ENCODE peak calls at places on chromosomes 6 and 20, in seven cellular contexts. K, D, T, P, B, J and X are unnamed samples.

GRCh38 chr6:89432875-89433636 is at the start of gene ANKRD6:
- DNase-seq in D (peak), P (no peak), K (peak), B (no peak), J (peak), T (peak), X (peak)

GRCh38 chr6:149975400-149975799 is 11.7 kb downstream of the ULBP1 start:
- DNase-seq in B (no peak), D (no peak), J (no peak), K (no peak), P (no peak), T (no peak), X (no peak)

GRCh38 chr6:85911067-85911466 is 268.4 kb upstream of the SYNCRIP start:
- DNase-seq in K (no peak), J (no peak), D (no peak), T (no peak), B (no peak), P (no peak), X (no peak)

GRCh38 chr20:2220298-2220697 is 75.5 kb upstream of the TGM3 start:
- DNase-seq in T (no peak), J (no peak), P (no peak), B (no peak), D (no peak), K (no peak), X (no peak)

GRCh38 chr6:106448000-106448426 is 87.5 kb downstream of the CRYBG1 start:
- DNase-seq in B (no peak), P (no peak), J (no peak), T (peak), D (peak), K (no peak), X (peak)

GRCh38 chr20:32516985-32517873 is 67.9 kb downstream of the NOL4L start:
- DNase-seq in P (peak), D (no peak), T (no peak), B (no peak), K (peak), J (no peak), X (peak)

GRCh38 chr20:568865-569415 is 25.4 kb upstream of the CSNK2A1 start:
- DNase-seq in D (no peak), T (no peak), J (no peak), P (no peak), K (no peak), B (no peak), X (no peak)

GRCh38 chr20:15702161-15702560 is 871.1 kb downstream of the KIF16B start:
- DNase-seq in T (no peak), D (no peak), J (no peak), B (peak), P (peak), K (no peak), X (no peak)

GRCh38 chr6:33277663-33278391 is 904 bp downstream of the B3GALT4 start:
- DNase-seq in D (peak), K (peak), B (no peak), J (no peak), P (no peak), T (no peak), X (no peak)

GRCh38 chr6:161417712-161418457 is 144.0 kb upstream of the AGPAT4 start:
- DNase-seq in J (no peak), B (peak), T (no peak), D (no peak), K (peak), P (peak), X (no peak)

GRCh38 chr6:161413361-161413771 is 139.5 kb upstream of the AGPAT4 start:
- DNase-seq in P (no peak), K (no peak), B (no peak), T (no peak), J (no peak), D (no peak), X (no peak)

GRCh38 chr6:161414180-161414579 is 140.3 kb upstream of the AGPAT4 start:
- DNase-seq in P (no peak), T (no peak), B (no peak), J (no peak), D (no peak), K (no peak), X (no peak)

GRCh38 chr6:161414800-161415199 is 140.9 kb upstream of the AGPAT4 start:
- DNase-seq in K (no peak), B (no peak), T (no peak), J (no peak), P (no peak), D (no peak), X (no peak)

DNA sequence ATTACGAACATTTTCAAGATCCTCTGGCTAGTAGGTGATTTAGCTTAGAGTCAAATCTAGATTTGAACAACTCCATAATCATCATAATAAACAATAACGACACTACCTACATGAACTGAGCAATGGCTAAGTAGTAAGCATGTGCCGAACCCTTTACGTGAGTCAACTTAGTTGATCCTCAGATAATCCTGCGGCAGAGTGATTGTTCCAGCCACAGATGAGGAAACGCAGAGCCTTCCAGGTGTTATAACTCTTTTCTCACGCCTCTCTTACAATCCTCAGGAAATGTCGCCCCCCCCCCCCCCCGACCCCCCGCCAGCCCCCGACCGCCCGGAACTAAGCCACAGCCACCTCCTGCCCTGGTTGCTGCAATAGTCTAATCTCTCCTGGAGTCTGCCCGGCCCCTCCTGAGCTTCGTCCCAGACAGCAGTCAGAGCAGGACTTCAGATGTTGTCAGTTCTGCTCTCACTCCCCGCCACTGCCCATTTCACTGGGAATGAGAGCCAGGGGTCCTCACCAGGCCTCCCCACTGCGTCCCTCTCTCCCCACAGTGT is 141.5 kb upstream of the AGPAT4 start:
- DNase-seq in P (no peak), J (no peak), D (no peak), K (no peak), B (no peak), T (no peak), X (no peak)
- H3K27ac ChIP-seq in P (no peak), J (no peak), D (no peak), K (no peak), B (no peak), T (no peak), X (no peak)

GRCh38 chr6:35016417-35017221 is 124.5 kb downstream of the TCP11 start:
- DNase-seq in K (no peak), B (peak), P (peak), T (no peak), D (no peak), J (no peak), X (no peak)
- H3K27ac ChIP-seq in K (no peak), B (no peak), P (peak), T (peak), D (no peak), J (no peak), X (peak)

GRCh38 chr6:81831274-81831673 is 78.8 kb upstream of the TENT5A start:
- DNase-seq in J (no peak), K (no peak), D (no peak), P (no peak), B (no peak), T (no peak), X (no peak)
- H3K27ac ChIP-seq in J (no peak), K (no peak), D (no peak), P (no peak), B (no peak), T (no peak), X (no peak)

GRCh38 chr6:75109757-75110156 is 96.1 kb downstream of the COL12A1 start:
- DNase-seq in D (no peak), T (no peak), P (peak), B (no peak), J (no peak), K (no peak), X (no peak)

GRCh38 chr6:75113446-75113845 is 92.4 kb downstream of the COL12A1 start:
- DNase-seq in B (peak), J (no peak), D (no peak), P (peak), T (no peak), K (no peak), X (no peak)

GRCh38 chr6:75107913-75108312 is 97.9 kb downstream of the COL12A1 start:
- DNase-seq in P (no peak), D (no peak), J (no peak), K (no peak), B (no peak), T (no peak), X (no peak)

GRCh38 chr6:75109025-75109424 is 96.8 kb downstream of the COL12A1 start:
- DNase-seq in P (no peak), B (no peak), J (no peak), K (no peak), T (no peak), D (no peak), X (no peak)

GRCh38 chr6:75108333-75108974 is 97.4 kb downstream of the COL12A1 start:
- DNase-seq in K (no peak), P (no peak), D (no peak), J (no peak), B (no peak), T (no peak), X (no peak)
- H3K27ac ChIP-seq in K (no peak), P (peak), D (no peak), J (no peak), B (no peak), T (no peak), X (no peak)

DNA sequence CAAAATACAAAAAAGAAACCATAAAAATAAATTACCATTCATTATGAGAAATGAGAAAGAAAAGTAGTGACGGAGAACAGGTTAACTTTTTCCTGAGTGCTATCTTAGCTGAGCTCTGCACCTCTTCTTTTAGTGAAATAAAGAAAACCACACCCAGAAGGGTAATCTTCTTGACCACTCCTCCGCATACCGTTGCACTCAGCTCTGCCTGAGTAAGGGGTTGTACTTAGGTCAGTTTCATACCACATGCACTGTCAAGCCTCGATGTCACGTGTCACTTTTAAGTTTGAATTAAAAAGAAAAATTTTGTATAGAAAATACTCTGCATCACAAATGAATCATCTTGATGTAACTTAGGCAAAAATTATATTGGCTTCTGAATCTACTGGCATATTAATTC is 2.8 kb downstream of the EZR start:
- DNase-seq in K (peak), B (no peak), T (no peak), P (no peak), J (no peak), D (peak), X (no peak)
- H3K27ac ChIP-seq in K (no peak), B (peak), T (peak), P (no peak), J (peak), D (peak), X (peak)

DNA sequence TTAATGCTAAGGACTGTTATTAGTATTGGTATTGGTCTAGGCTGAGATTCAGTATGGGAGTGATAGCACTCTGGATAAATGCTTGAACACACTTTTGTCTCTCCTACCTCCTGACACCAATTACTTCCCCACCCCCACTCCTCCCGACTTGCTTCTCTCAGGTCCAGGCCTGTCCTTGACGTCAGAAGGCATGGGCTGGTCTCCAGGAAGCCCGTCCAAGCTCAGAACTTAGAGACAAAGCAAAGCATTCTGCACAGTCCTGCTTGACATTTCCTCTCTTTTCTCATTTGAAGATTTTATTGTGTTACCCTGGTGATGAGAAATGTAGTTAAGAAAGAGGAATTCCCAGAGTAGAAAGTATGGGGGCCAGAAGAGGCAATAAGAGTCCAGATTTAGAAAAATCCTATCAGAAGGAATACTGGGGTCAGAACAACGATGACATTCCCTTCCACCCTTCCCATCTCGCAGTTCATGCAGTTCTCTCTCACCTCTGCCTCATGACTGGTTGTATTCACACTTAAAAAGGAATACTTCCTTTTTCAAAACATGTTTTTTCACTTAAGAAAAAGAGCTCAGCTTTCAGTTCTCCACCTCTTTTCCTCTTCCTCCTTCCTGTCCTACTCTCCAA is 18.3 kb upstream of the FAM184A start:
- DNase-seq in D (no peak), K (no peak), B (peak), T (no peak), J (peak), P (peak), X (no peak)
- H3K27ac ChIP-seq in D (no peak), K (no peak), B (no peak), T (peak), J (peak), P (no peak), X (no peak)

GRCh38 chr20:56664791-56665190 is 35.7 kb downstream of the TFAP2C start:
- DNase-seq in D (no peak), T (no peak), K (no peak), P (no peak), B (no peak), J (no peak), X (no peak)

GRCh38 chr20:56663660-56664059 is 34.6 kb downstream of the TFAP2C start:
- DNase-seq in T (no peak), D (no peak), B (no peak), K (no peak), J (no peak), P (no peak), X (no peak)

GRCh38 chr20:56665806-56666205 is 36.7 kb downstream of the TFAP2C start:
- DNase-seq in B (no peak), D (no peak), J (no peak), T (no peak), K (no peak), P (no peak), X (no peak)
- H3K27ac ChIP-seq in B (no peak), D (no peak), J (no peak), T (no peak), K (no peak), P (no peak), X (no peak)

DNA sequence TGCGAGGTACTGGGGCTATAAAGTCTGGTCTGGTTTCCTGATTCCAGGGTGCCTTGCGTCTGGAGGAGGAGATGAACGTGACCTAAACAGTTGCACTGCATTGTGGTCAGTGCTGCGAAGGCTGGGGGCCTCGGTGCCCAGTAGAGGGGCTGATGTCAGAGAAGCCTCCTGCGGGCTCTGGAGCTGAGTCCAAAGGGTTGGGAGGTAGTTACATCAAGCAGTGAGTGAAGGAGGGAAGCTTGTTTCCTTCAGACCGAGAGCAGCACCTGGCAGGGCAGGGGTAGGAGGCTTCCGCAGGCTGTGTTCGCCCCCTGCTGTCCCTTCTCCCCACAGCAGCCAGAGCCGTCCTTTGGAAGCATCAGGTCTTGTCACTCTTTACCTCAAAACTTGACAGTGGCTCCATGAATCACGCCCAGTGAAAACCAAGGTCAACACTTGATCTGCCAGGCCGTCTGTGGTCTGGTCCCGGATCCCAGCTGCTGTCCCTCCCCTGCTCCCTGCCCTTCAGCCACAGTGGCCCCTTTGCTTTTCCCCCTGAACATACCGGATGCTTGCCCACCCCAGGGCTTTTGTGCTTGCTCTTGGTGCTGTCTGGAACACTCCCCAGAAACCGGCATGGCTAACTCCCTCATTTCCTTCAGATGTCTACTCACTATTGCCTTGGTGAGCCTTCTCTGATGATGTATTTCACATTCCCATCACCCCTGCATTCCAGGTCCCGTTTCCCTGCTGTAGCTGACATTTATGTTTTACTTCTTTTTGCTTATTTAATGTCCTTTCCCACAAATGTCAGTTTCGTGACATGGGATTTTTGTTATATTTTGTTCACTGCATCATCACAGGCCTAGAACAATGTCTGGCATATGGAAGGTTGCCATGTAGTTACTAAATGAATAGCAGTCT is 7.0 kb downstream of the DYNLRB1 start:
- DNase-seq in J (peak), B (peak), K (peak), T (no peak), P (peak), D (peak), X (no peak)
- H3K27ac ChIP-seq in J (peak), B (peak), K (no peak), T (peak), P (peak), D (no peak), X (no peak)

GRCh38 chr20:44173116-44173515 is 13.9 kb downstream of the JPH2 start:
- DNase-seq in K (no peak), B (no peak), D (no peak), T (no peak), J (no peak), P (no peak), X (no peak)
- H3K27ac ChIP-seq in K (no peak), B (no peak), D (no peak), T (no peak), J (no peak), P (no peak), X (no peak)

GRCh38 chr6:75084872-75085381 is 120.9 kb downstream of the COL12A1 start:
- DNase-seq in B (no peak), J (no peak), D (no peak), T (peak), K (peak), P (no peak), X (peak)
- H3K27ac ChIP-seq in B (no peak), J (no peak), D (no peak), T (no peak), K (no peak), P (no peak), X (no peak)